ENCODE peak calls at places on chromosomes 6 and 20, in seven cellular contexts. J, Y, Q, Z, V, K and D are unnamed samples. For H3K4me1 and H3K36me3, the result is how much of the 10 kb centered on the place peaks cover.

GRCh38 chr20:37651932-37652331 is 41.9 kb upstream of the CTNNBL1 start:
- DNase-seq in Z (peak), Y (peak), V (peak), Q (peak), K (no peak), J (no peak), D (peak)

GRCh38 chr6:166862287-166862977 is 93.9 kb downstream of the RNASET2 start:
- DNase-seq in J (no peak), Z (no peak), Q (peak), K (no peak), Y (peak), V (peak), D (peak)

GRCh38 chr20:62628691-62629090 is 13.6 kb upstream of the SLCO4A1 start:
- DNase-seq in Z (no peak), V (no peak), J (no peak), Y (peak), Q (no peak), K (no peak), D (no peak)

GRCh38 chr20:62616728-62617621 is 25.3 kb upstream of the SLCO4A1 start:
- DNase-seq in J (peak), Q (peak), V (peak), Y (peak), K (no peak), Z (peak), D (peak)

GRCh38 chr6:4370066-4370465 is 234.7 kb upstream of the ECI2 start:
- DNase-seq in J (no peak), K (no peak), Z (no peak), Q (peak), Y (peak), V (no peak), D (no peak)

GRCh38 chr6:3545156-3545555 is 88.3 kb upstream of the SLC22A23 start:
- DNase-seq in K (no peak), V (no peak), Q (no peak), Y (no peak), Z (no peak), J (no peak), D (no peak)

GRCh38 chr20:52892023-52892422 is 80.1 kb upstream of the TSHZ2 start:
- DNase-seq in V (no peak), Y (no peak), Q (no peak), J (no peak), Z (no peak), K (no peak), D (no peak)

GRCh38 chr6:150813993-150814359 is 51.5 kb upstream of the MTHFD1L start:
- DNase-seq in Q (peak), Y (no peak), J (no peak), K (no peak), V (no peak), Z (no peak), D (no peak)

GRCh38 chr6:34646714-34647113 is 49.9 kb downstream of the ILRUN start:
- DNase-seq in V (no peak), Q (no peak), Y (no peak), Z (no peak), K (no peak), J (no peak), D (no peak)

GRCh38 chr6:37579444-37580067 is 79.9 kb upstream of the CCDC167 start:
- DNase-seq in J (no peak), Z (no peak), Y (no peak), K (no peak), V (no peak), Q (no peak), D (no peak)

GRCh38 chr20:1526896-1527295 is 30.6 kb downstream of the SIRPD start:
- DNase-seq in Y (no peak), V (no peak), J (no peak), K (no peak), Q (no peak), Z (no peak), D (no peak)

GRCh38 chr6:46246081-46246480 is 75.3 kb upstream of the ENPP5 start:
- DNase-seq in Q (no peak), Y (no peak), K (no peak), Z (no peak), J (no peak), V (no peak), D (no peak)

GRCh38 chr6:84645000-84645399 is 119.4 kb downstream of the TBX18 start:
- DNase-seq in Z (no peak), Y (no peak), K (no peak), V (no peak), J (no peak), Q (peak), D (no peak)

GRCh38 chr6:118252474-118252873 is 295.6 kb upstream of the PLN start:
- DNase-seq in Y (no peak), K (no peak), Z (no peak), Q (no peak), J (no peak), V (no peak), D (no peak)

GRCh38 chr6:87754828-87755227 is 52.8 kb upstream of the AKIRIN2 start:
- DNase-seq in K (no peak), Z (no peak), Q (no peak), Y (no peak), V (no peak), J (no peak), D (no peak)

GRCh38 chr6:159646731-159647130 is 46.3 kb downstream of the SOD2 start:
- DNase-seq in Q (peak), K (no peak), V (no peak), Y (no peak), Z (no peak), J (no peak), D (no peak)

GRCh38 chr6:20362623-20363022 is 39.1 kb upstream of the E2F3 start:
- DNase-seq in V (no peak), Q (no peak), Z (no peak), J (no peak), Y (no peak), K (no peak), D (no peak)

GRCh38 chr20:49319204-49319809 is 41.5 kb upstream of the ZNFX1 start:
- DNase-seq in Y (peak), Z (no peak), V (no peak), J (no peak), Q (no peak), K (no peak), D (no peak)

GRCh38 chr6:149031545-149032317 is 284.9 kb downstream of the UST start:
- DNase-seq in Q (peak), K (no peak), Y (no peak), Z (no peak), V (no peak), J (peak), D (no peak)

GRCh38 chr6:75643173-75643572 is 41.5 kb downstream of the SENP6 start:
- DNase-seq in Q (peak), J (no peak), Z (no peak), K (no peak), V (no peak), Y (no peak), D (no peak)

GRCh38 chr20:41061155-41061554 is 32.5 kb downstream of the TOP1 start:
- DNase-seq in Z (no peak), V (no peak), J (no peak), Q (no peak), Y (no peak), K (no peak), D (no peak)

GRCh38 chr6:25006565-25007001 is 70.8 kb upstream of the RIPOR2 start:
- DNase-seq in J (peak), Z (peak), V (no peak), Y (no peak), K (peak), Q (peak), D (peak)

GRCh38 chr6:90619221-90619620 is 32.3 kb upstream of the MAP3K7 start:
- DNase-seq in K (no peak), V (no peak), Y (no peak), Q (no peak), J (no peak), Z (no peak), D (no peak)

GRCh38 chr20:56179051-56179450 is 69.5 kb upstream of the MC3R start:
- DNase-seq in J (no peak), Y (no peak), V (no peak), Z (no peak), Q (no peak), K (no peak), D (no peak)

GRCh38 chr6:40997256-40997957 is 41.6 kb downstream of the UNC5CL start:
- DNase-seq in K (no peak), J (peak), Q (peak), V (no peak), Z (no peak), Y (peak), D (no peak)

GRCh38 chr20:33933469-33933909 is 60.2 kb upstream of the RALY start:
- DNase-seq in J (peak), V (peak), Q (no peak), Z (peak), K (no peak), Y (peak), D (peak)

GRCh38 chr6:113403966-113404575 is 453.1 kb upstream of the MARCKS start:
- DNase-seq in Z (no peak), Q (no peak), Y (no peak), V (no peak), J (no peak), K (no peak), D (no peak)

GRCh38 chr6:58198301-58198700 is 880.9 kb downstream of the PRIM2 start:
- DNase-seq in J (no peak), Z (no peak), Q (no peak), K (no peak), Y (no peak), V (no peak), D (no peak)

GRCh38 chr20:46206025-46206424 is 87.9 kb downstream of the CD40 start:
- DNase-seq in Y (no peak), Q (peak), Z (peak), V (no peak), J (peak), K (no peak), D (peak)

GRCh38 chr6:130933712-130934200 is 106.5 kb downstream of the SMLR1 start:
- DNase-seq in J (no peak), Q (peak), Y (no peak), V (no peak), Z (no peak), K (no peak), D (no peak)

DNA sequence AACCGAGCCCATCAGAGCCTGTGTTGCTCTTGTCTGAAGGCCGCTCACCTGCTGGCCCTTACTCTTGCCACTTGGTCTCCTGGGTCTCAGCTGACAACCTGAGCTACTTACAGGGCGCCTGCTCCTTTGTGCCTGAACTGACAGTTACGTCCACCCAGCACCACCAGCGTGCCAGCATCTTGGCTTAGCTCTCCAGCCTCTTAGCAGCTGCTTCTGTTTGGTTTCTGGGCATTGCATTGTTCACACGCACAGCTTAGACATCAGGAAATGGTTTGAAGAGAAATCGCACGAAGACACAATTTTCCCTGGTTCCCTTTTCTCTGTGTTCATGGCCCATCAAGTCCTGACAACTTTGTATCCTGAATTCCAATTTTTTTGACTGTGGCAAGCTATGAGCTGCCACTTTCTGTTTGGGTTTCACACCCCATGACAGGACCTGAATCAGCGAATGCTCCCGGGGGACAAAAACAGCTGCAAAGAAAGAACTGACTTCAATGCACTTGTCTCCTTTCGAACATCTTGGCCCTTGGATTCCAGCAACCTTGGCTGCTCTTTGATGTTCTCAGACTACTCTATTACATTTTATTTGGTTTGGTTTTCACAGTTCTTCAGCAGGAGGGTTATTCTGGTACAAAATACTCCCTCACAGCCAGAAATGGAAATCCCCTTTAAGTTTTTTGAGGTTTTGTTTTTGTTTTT is 45.2 kb upstream of the LY86 start:
- DNase-seq in Z (no peak), Y (no peak), J (peak), V (no peak), Q (no peak), K (no peak), D (no peak)
- TF ChIP-seq CTCF in Z (no peak), Y (no peak), J (no peak), V (no peak), Q (no peak), K (no peak), D (no peak)

GRCh38 chr6:70270287-70271005 is 32.4 kb downstream of the COL9A1 start:
- DNase-seq in J (no peak), Y (no peak), Q (no peak), Z (no peak), K (no peak), V (no peak), D (no peak)
- H3K4me1 ChIP-seq in J (under half), Y (under half), Q (under half), Z (under half), K (under half), V (under half), D (under half)

DNA sequence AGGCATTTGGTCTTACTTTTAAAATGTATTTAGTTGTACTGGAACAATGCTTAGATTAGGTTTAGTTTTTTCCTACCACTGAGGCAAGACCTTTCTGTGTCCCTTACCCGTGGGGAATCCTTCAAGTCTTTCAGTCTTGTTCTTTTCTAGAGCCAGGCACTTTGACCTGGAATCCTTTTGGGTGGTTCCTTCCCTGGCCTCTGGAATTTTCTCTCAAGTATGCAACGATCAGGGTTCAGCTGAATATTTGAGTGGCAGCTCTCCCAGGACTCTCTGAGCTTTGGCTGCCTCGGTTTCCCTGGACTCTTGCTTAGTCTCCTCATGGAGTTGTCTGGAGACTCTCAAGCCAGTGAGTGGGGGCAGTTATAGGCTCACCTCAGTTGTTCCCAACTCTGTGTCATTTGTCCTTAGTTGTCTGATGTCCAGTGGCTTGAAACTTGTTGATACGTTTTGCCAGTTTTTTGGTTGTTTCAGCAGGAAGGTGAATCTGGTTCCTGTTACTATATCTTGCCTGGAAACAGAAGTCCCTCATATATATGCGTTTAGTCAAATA is 118.1 kb downstream of the QKI start:
- DNase-seq in Z (no peak), V (no peak), Q (no peak), J (no peak), Y (no peak), K (no peak), D (no peak)
- H3K36me3 ChIP-seq in Z (under half), V (under half), Q (under half), J (under half), Y (under half), K (under half), D (under half)

GRCh38 chr6:66561479-66561878 is 854.5 kb upstream of the EYS start:
- DNase-seq in K (no peak), Q (no peak), J (no peak), Z (no peak), Y (no peak), V (no peak), D (no peak)

GRCh38 chr6:66556936-66557335 is 849.9 kb upstream of the EYS start:
- DNase-seq in Q (no peak), Z (no peak), Y (no peak), K (no peak), V (no peak), J (no peak), D (no peak)

GRCh38 chr6:66555082-66555481 is 848.1 kb upstream of the EYS start:
- DNase-seq in Y (no peak), Z (no peak), K (no peak), V (no peak), Q (no peak), J (no peak), D (no peak)

GRCh38 chr6:66558189-66558588 is 851.2 kb upstream of the EYS start:
- DNase-seq in Z (no peak), Y (peak), K (no peak), Q (no peak), V (no peak), J (no peak), D (no peak)
- TF ChIP-seq CTCF in Z (no peak), Y (peak), K (no peak), Q (no peak), V (no peak), J (no peak), D (no peak)

DNA sequence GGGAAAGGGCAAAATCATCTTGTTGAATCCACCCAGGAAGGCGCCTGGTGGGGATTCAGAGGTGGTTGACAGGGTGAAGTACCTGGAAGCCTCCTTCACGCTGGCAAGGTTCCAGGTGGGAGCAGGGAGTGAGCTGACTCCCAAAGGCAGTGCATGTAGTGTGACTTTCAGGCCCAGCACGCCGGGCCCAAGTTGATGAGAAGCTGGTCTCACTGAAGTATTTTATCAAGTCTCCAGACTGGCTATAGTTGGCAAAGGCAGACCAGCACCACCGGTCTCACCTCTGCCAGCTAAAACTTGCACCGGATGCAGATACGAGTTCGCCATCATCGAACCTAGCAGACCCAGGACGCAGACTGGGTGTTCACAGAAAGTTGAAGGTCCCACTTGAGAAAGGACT is 16.5 kb downstream of the PPP1R10 start:
- DNase-seq in Q (no peak), K (no peak), Z (peak), V (peak), J (peak), Y (no peak), D (no peak)
- H3K4me1 ChIP-seq in Q (under half), K (under half), Z (under half), V (under half), J (under half), Y (under half), D (under half)